ENCODE peak calls at places on chromosomes 7 and 10, in four cellular contexts. M is RWPE2, L is astrocyte of the hippocampus, N is C1 segment of cervical spinal cord. U is an unnamed sample.

GRCh38 chr7:133545613-133546012 is 292.7 kb downstream of the EXOC4 start:
- DNase-seq in M (no peak), L (peak), N (no peak), U (no peak)

GRCh38 chr7:76231583-76231982 is 29.9 kb downstream of the SRRM3 start:
- DNase-seq in M (no peak), L (no peak), N (no peak), U (no peak)

GRCh38 chr7:767941-768729 is 41.1 kb upstream of the PRKAR1B start:
- DNase-seq in M (peak), L (no peak), N (peak), U (no peak)

GRCh38 chr7:31028417-31028988 is 23.6 kb upstream of the ADCYAP1R1 start:
- DNase-seq in M (no peak), L (no peak), N (peak), U (no peak)

GRCh38 chr10:68284007-68284406 is 47.9 kb upstream of the HNRNPH3 start:
- DNase-seq in M (no peak), L (peak), N (no peak), U (no peak)

GRCh38 chr10:103859161-103860141 is 4.1 kb upstream of the SH3PXD2A start:
- DNase-seq in M (no peak), L (peak), N (peak), U (no peak)

GRCh38 chr7:65477326-65477725 is 103.7 kb downstream of the ZNF92 start:
- DNase-seq in M (no peak), L (no peak), N (no peak), U (no peak)

GRCh38 chr7:136655414-136655813 is 213.0 kb upstream of the CHRM2 start:
- DNase-seq in M (no peak), L (no peak), N (no peak), U (no peak)

GRCh38 chr10:21299330-21299729 is 226.2 kb downstream of the SKIDA1 start:
- DNase-seq in M (no peak), L (no peak), N (no peak), U (no peak)

GRCh38 chr10:71837085-71837827 is 13.8 kb downstream of the PSAP start:
- DNase-seq in M (no peak), L (peak), N (no peak), U (no peak)

GRCh38 chr10:560314-560992 is 129.0 kb downstream of the DIP2C start:
- DNase-seq in M (no peak), L (no peak), N (no peak), U (no peak)

GRCh38 chr7:47758546-47758945 is 176.6 kb upstream of the TNS3 start:
- DNase-seq in M (no peak), L (peak), N (no peak), U (peak)

GRCh38 chr7:49852619-49853462 is 79.4 kb downstream of the VWC2 start:
- DNase-seq in M (no peak), L (peak), N (peak), U (no peak)

GRCh38 chr10:12768156-12768731 is 233.3 kb downstream of the CCDC3 start:
- DNase-seq in M (no peak), L (peak), N (no peak), U (no peak)

GRCh38 chr10:73876971-73877370 is 2.6 kb upstream of the CAMK2G start:
- DNase-seq in M (no peak), L (no peak), N (no peak), U (no peak)

GRCh38 chr7:103343758-103344452 is 662 bp downstream of the DNAJC2 start:
- DNase-seq in M (no peak), L (peak), N (no peak), U (no peak)

GRCh38 chr7:134844200-134844599 is 64.8 kb downstream of the CALD1 start:
- DNase-seq in M (no peak), L (no peak), N (no peak), U (no peak)

GRCh38 chr10:60646966-60647796 is 131.1 kb upstream of the CDK1 start:
- DNase-seq in M (no peak), L (peak), N (no peak), U (no peak)

GRCh38 chr7:45151967-45152366 is 5.6 kb upstream of the RAMP3 start:
- DNase-seq in M (no peak), L (no peak), N (no peak), U (no peak)

GRCh38 chr10:82981137-82981723 is 1106.2 kb downstream of the NRG3 start:
- DNase-seq in M (no peak), L (peak), N (no peak), U (no peak)

GRCh38 chr7:104979167-104979841 is 34.7 kb upstream of the KMT2E start:
- DNase-seq in M (no peak), L (peak), N (no peak), U (no peak)

GRCh38 chr7:11182736-11183135 is 209.1 kb downstream of the PHF14 start:
- DNase-seq in M (no peak), L (peak), N (no peak), U (no peak)

GRCh38 chr10:72435570-72435969 is 80.9 kb upstream of the DNAJB12 start:
- DNase-seq in M (no peak), L (no peak), N (no peak), U (no peak)

GRCh38 chr7:55138663-55139062 is 119.8 kb downstream of the EGFR start:
- DNase-seq in M (no peak), L (no peak), N (no peak), U (peak)

GRCh38 chr7:55212838-55213237 is 152.3 kb upstream of the LANCL2 start:
- DNase-seq in M (no peak), L (no peak), N (no peak), U (no peak)

GRCh38 chr7:99808766-99809165 is 19.0 kb upstream of the CYP3A43 start:
- DNase-seq in M (no peak), L (no peak), N (no peak), U (no peak)

GRCh38 chr10:32143302-32143847 is 87.2 kb upstream of the KIF5B start:
- DNase-seq in M (peak), L (no peak), N (no peak), U (no peak)

GRCh38 chr7:131897016-131897789 is 340.8 kb upstream of the PODXL start:
- DNase-seq in M (no peak), L (peak), N (no peak), U (peak)

GRCh38 chr10:92011560-92012214 is 88.1 kb downstream of the BTAF1 start:
- DNase-seq in M (no peak), L (peak), N (no peak), U (no peak)

GRCh38 chr10:32937824-32938482 is 20.1 kb downstream of the ITGB1 start:
- DNase-seq in M (no peak), L (peak), N (no peak), U (no peak)

GRCh38 chr10:101330236-101331225 is 23.4 kb upstream of the BTRC start:
- DNase-seq in M (no peak), L (peak), N (no peak), U (no peak)

GRCh38 chr10:102434251-102434913 is 2.0 kb upstream of the CUEDC2 start:
- DNase-seq in M (no peak), L (no peak), N (no peak), U (no peak)

GRCh38 chr7:8160250-8160649 is 101.7 kb downstream of the ICA1 start:
- DNase-seq in M (no peak), L (no peak), N (no peak), U (no peak)

U was measured in osteocyte.